ENCODE peak calls at places on chromosomes 1 and 21, in six cellular contexts. Q is left lung, Z is mucosa of descending colon, B is body of pancreas, G is astrocyte of the spinal cord, L is AG04450. T is an unnamed sample.
A peak's percentile ranks its signal among the peaks of the same experiment; 100 is the strongest.

GRCh38 chr1:186680031-186681012 is at the start of gene PTGS2:
- DNase-seq in G (peak; percentile 92), B (peak; percentile 72), Z (peak; percentile 77), L (peak; percentile 69), Q (peak; percentile 94), T (peak; percentile 64)

GRCh38 chr1:221887091-221887746 is 145.3 kb upstream of the DUSP10 start:
- DNase-seq in G (peak; percentile 72), Z (peak; percentile 24), Q (peak; percentile 80), L (peak; percentile 29), B (peak; percentile 72), T (peak; percentile 56)

GRCh38 chr1:63264161-63264560 is 58.2 kb upstream of the FOXD3 start:
- DNase-seq in Z (no peak), L (no peak), Q (no peak), B (no peak), G (no peak), T (no peak)

GRCh38 chr1:182658055-182658454 is 26.3 kb downstream of the RGS8 start:
- DNase-seq in B (no peak), Q (no peak), G (no peak), L (no peak), Z (no peak), T (no peak)

GRCh38 chr1:43779266-43779665 is 71.9 kb downstream of the ST3GAL3 start:
- DNase-seq in B (no peak), G (no peak), L (no peak), Q (no peak), Z (no peak), T (no peak)

GRCh38 chr1:168468042-168468809 is 75.6 kb downstream of the XCL2 start:
- DNase-seq in B (no peak), L (no peak), Q (no peak), Z (no peak), G (no peak), T (no peak)

GRCh38 chr1:183273300-183273699 is 87.2 kb downstream of the LAMC2 start:
- DNase-seq in Q (no peak), B (no peak), G (no peak), Z (no peak), L (no peak), T (no peak)

GRCh38 chr1:197144570-197145325 is 1.7 kb downstream of the ASPM start:
- DNase-seq in Q (no peak), L (no peak), B (no peak), G (peak; percentile 61), Z (no peak), T (no peak)

GRCh38 chr1:10561955-10562354 is 87.2 kb downstream of the PEX14 start:
- DNase-seq in Z (no peak), Q (no peak), B (no peak), G (no peak), L (no peak), T (no peak)

GRCh38 chr1:100164226-100164625 is 13.8 kb downstream of the LRRC39 start:
- DNase-seq in G (peak; percentile 57), B (no peak), Z (no peak), L (no peak), Q (no peak), T (no peak)

GRCh38 chr1:160429702-160430535 is 29.6 kb downstream of the VANGL2 start:
- DNase-seq in Z (no peak), B (no peak), G (no peak), L (no peak), Q (no peak), T (no peak)

GRCh38 chr21:24375201-24375600 is 1232.1 kb downstream of the MRPL39 start:
- DNase-seq in Q (no peak), Z (no peak), L (no peak), B (peak; percentile 9), G (no peak), T (no peak)

GRCh38 chr1:9503001-9503675 is 36.1 kb upstream of the SLC25A33 start:
- DNase-seq in L (no peak), Z (no peak), Q (no peak), G (no peak), B (peak; percentile 61), T (peak; percentile 89)

GRCh38 chr1:156616463-156616862 is 2.8 kb upstream of the HAPLN2 start:
- DNase-seq in Q (no peak), B (no peak), Z (no peak), L (no peak), G (peak; percentile 24), T (no peak)

GRCh38 chr1:230568008-230568407 is 74.3 kb upstream of the COG2 start:
- DNase-seq in L (peak; percentile 13), Q (no peak), G (peak; percentile 7), B (peak; percentile 35), Z (peak; percentile 77), T (no peak)

GRCh38 chr1:43421976-43422750 is 31.6 kb downstream of the HYI start:
- DNase-seq in G (no peak), Z (no peak), Q (no peak), L (no peak), B (no peak), T (no peak)

GRCh38 chr1:8510041-8510823 is 192.3 kb downstream of the SLC45A1 start:
- DNase-seq in Q (no peak), G (peak; percentile 86), Z (no peak), L (peak; percentile 67), B (no peak), T (no peak)

GRCh38 chr1:33429846-33430750 is 797 bp downstream of the PHC2 start:
- DNase-seq in B (peak; percentile 65), L (no peak), Z (peak; percentile 54), Q (peak; percentile 87), G (no peak), T (peak; percentile 52)

GRCh38 chr1:216221260-216221700 is 202.0 kb downstream of the USH2A start:
- DNase-seq in Z (no peak), B (peak; percentile 54), G (peak; percentile 87), Q (no peak), L (peak; percentile 57), T (no peak)

GRCh38 chr1:156401175-156401574 is 32.2 kb downstream of the RHBG start:
- DNase-seq in Z (no peak), L (no peak), G (no peak), Q (no peak), B (no peak), T (no peak)

GRCh38 chr1:50774759-50775351 is 185.2 kb downstream of the FAF1 start:
- DNase-seq in B (peak; percentile 21), Z (no peak), L (peak; percentile 39), Q (no peak), G (peak; percentile 72), T (no peak)

GRCh38 chr1:14897997-14898645 is 255.4 kb upstream of the TMEM51 start:
- DNase-seq in L (no peak), Q (no peak), G (no peak), B (no peak), Z (no peak), T (no peak)

GRCh38 chr21:18877932-18878331 is 474.3 kb upstream of the TMPRSS15 start:
- DNase-seq in L (no peak), Q (no peak), G (no peak), Z (no peak), B (no peak), T (no peak)

GRCh38 chr1:117967472-117967871 is 37.9 kb downstream of the WDR3 start:
- DNase-seq in G (peak; percentile 88), Z (no peak), L (peak; percentile 15), B (no peak), Q (no peak), T (no peak)

GRCh38 chr1:26781206-26781825 is 6.4 kb upstream of the PIGV start:
- DNase-seq in G (no peak), L (no peak), B (no peak), Q (no peak), Z (no peak), T (no peak)
- H3K4me3 ChIP-seq in G (no peak overlapping the region), L (no peak overlapping the region), B (no peak overlapping the region), Q (no peak overlapping the region), Z (no peak overlapping the region), T (no peak overlapping the region)

GRCh38 chr1:212749924-212750535 is 41.5 kb downstream of the NSL1 start:
- DNase-seq in G (peak; percentile 70), B (no peak), Q (no peak), L (peak; percentile 54), Z (no peak), T (no peak)
- H3K4me3 ChIP-seq in G (no peak overlapping the region), B (no peak overlapping the region), Q (no peak overlapping the region), L (no peak overlapping the region), Z (no peak overlapping the region), T (no peak overlapping the region)

GRCh38 chr1:190098756-190099155 is 378.9 kb downstream of the BRINP3 start:
- DNase-seq in G (no peak), B (no peak), Z (no peak), Q (peak; percentile 58), L (no peak), T (no peak)
- H3K4me3 ChIP-seq in G (no peak overlapping the region), B (no peak overlapping the region), Z (no peak overlapping the region), Q (no peak overlapping the region), L (no peak overlapping the region), T (no peak overlapping the region)

GRCh38 chr1:148367596-148367995 is 115.5 kb downstream of the PPIAL4G start:
- DNase-seq in B (no peak), Z (no peak), G (peak; percentile 18), L (no peak), Q (no peak), T (no peak)

GRCh38 chr1:148362141-148362929 is 120.8 kb downstream of the PPIAL4G start:
- DNase-seq in L (no peak), Z (peak; percentile 85), Q (peak; percentile 79), G (peak; percentile 48), B (peak; percentile 19), T (no peak)

GRCh38 chr1:148362930-148363810 is 119.9 kb downstream of the PPIAL4G start:
- DNase-seq in Q (no peak), B (no peak), L (no peak), G (no peak), Z (no peak), T (no peak)
- H3K4me3 ChIP-seq in Q (no peak overlapping the region), B (no peak overlapping the region), L (no peak overlapping the region), G (peak overlapping the region; percentile 44), Z (no peak overlapping the region), T (no peak overlapping the region)

DNA sequence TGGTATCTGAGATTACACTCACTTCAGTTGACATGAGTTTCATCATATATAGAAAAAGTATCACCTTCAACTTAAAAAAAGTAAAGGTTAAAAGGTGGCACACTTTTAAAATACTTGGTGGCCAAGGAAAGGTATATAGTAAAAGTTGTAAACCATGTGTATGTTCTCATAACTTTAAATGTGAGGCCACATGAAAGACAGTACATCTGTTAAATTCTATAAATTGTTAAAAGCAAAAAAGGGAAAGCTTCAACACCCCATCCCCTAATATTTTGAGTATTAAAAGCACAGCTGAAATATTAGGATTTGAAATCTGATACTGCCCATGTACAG is 5.6 kb downstream of the IRF2BP2 start:
- DNase-seq in Q (no peak), G (no peak), B (no peak), Z (no peak), L (no peak), T (no peak)
- H3K4me3 ChIP-seq in Q (peak overlapping the region; percentile 68), G (peak overlapping the region; percentile 82), B (peak overlapping the region; percentile 1), Z (no peak overlapping the region), L (peak overlapping the region; percentile 79), T (peak overlapping the region; percentile 68)

T was measured in right lobe of liver.